ENCODE peak calls at places on chromosomes 3 and 15, in five cellular contexts. One of them, this sample, is unnamed.

GRCh38 chr15:71096676-71097075 is 18.6 kb upstream of the THSD4 start:
- DNase-seq in B cell: no peak
- DNase-seq in ELF-1: peak; percentile 46
- DNase-seq in stimulated activated CD4-positive, alpha-beta T cell treated with anti-CD3 and anti-CD28 coated beads, TNF-alpha, amount 100 ng/mL, for 4 hours: no peak
- DNase-seq in mesothelial cell of epicardium: no peak
- DNase-seq in this sample: no peak

GRCh38 chr3:194801378-194802124 is 115.9 kb downstream of the FAM43A start:
- DNase-seq in B cell: no peak
- DNase-seq in stimulated activated CD4-positive, alpha-beta T cell treated with anti-CD3 and anti-CD28 coated beads, TNF-alpha, amount 100 ng/mL, for 4 hours: no peak
- DNase-seq in mesothelial cell of epicardium: no peak
- DNase-seq in ELF-1: peak; percentile 15
- DNase-seq in this sample: no peak

GRCh38 chr3:156388469-156389150 is 166.3 kb downstream of the SSR3 start:
- DNase-seq in stimulated activated CD4-positive, alpha-beta T cell treated with anti-CD3 and anti-CD28 coated beads, TNF-alpha, amount 100 ng/mL, for 4 hours: no peak
- DNase-seq in B cell: no peak
- DNase-seq in ELF-1: no peak
- DNase-seq in mesothelial cell of epicardium: no peak
- DNase-seq in this sample: no peak

GRCh38 chr15:93239591-93239990 is 150.6 kb upstream of the RGMA start:
- DNase-seq in B cell: no peak
- DNase-seq in ELF-1: no peak
- DNase-seq in mesothelial cell of epicardium: no peak
- DNase-seq in stimulated activated CD4-positive, alpha-beta T cell treated with anti-CD3 and anti-CD28 coated beads, TNF-alpha, amount 100 ng/mL, for 4 hours: no peak
- DNase-seq in this sample: no peak

GRCh38 chr3:64361962-64362735 is 136.9 kb upstream of the PRICKLE2 start:
- DNase-seq in ELF-1: no peak
- DNase-seq in mesothelial cell of epicardium: no peak
- DNase-seq in B cell: no peak
- DNase-seq in stimulated activated CD4-positive, alpha-beta T cell treated with anti-CD3 and anti-CD28 coated beads, TNF-alpha, amount 100 ng/mL, for 4 hours: no peak
- DNase-seq in this sample: no peak

GRCh38 chr3:167876603-167877325 is 141.2 kb downstream of the SERPINI1 start:
- DNase-seq in B cell: no peak
- DNase-seq in mesothelial cell of epicardium: no peak
- DNase-seq in ELF-1: no peak
- DNase-seq in stimulated activated CD4-positive, alpha-beta T cell treated with anti-CD3 and anti-CD28 coated beads, TNF-alpha, amount 100 ng/mL, for 4 hours: no peak
- DNase-seq in this sample: no peak

GRCh38 chr3:154792828-154793227 is 287.3 kb upstream of the MME start:
- DNase-seq in ELF-1: no peak
- DNase-seq in B cell: no peak
- DNase-seq in mesothelial cell of epicardium: no peak
- DNase-seq in stimulated activated CD4-positive, alpha-beta T cell treated with anti-CD3 and anti-CD28 coated beads, TNF-alpha, amount 100 ng/mL, for 4 hours: no peak
- DNase-seq in this sample: no peak

GRCh38 chr15:62456011-62456920 is 291.2 kb upstream of the C2CD4B start:
- DNase-seq in stimulated activated CD4-positive, alpha-beta T cell treated with anti-CD3 and anti-CD28 coated beads, TNF-alpha, amount 100 ng/mL, for 4 hours: no peak
- DNase-seq in B cell: no peak
- DNase-seq in mesothelial cell of epicardium: no peak
- DNase-seq in ELF-1: peak; percentile 66
- DNase-seq in this sample: no peak

GRCh38 chr15:33311312-33311971 is 675 bp downstream of the RYR3 start:
- DNase-seq in B cell: no peak
- DNase-seq in stimulated activated CD4-positive, alpha-beta T cell treated with anti-CD3 and anti-CD28 coated beads, TNF-alpha, amount 100 ng/mL, for 4 hours: no peak
- DNase-seq in mesothelial cell of epicardium: no peak
- DNase-seq in ELF-1: peak; percentile 7
- DNase-seq in this sample: no peak

GRCh38 chr3:13851091-13851849 is 28.6 kb downstream of the WNT7A start:
- DNase-seq in ELF-1: peak; percentile 32
- DNase-seq in stimulated activated CD4-positive, alpha-beta T cell treated with anti-CD3 and anti-CD28 coated beads, TNF-alpha, amount 100 ng/mL, for 4 hours: no peak
- DNase-seq in mesothelial cell of epicardium: no peak
- DNase-seq in B cell: no peak
- DNase-seq in this sample: no peak

GRCh38 chr15:97301166-97301565 is 659.3 kb upstream of the ARRDC4 start:
- DNase-seq in ELF-1: peak; percentile 5
- DNase-seq in stimulated activated CD4-positive, alpha-beta T cell treated with anti-CD3 and anti-CD28 coated beads, TNF-alpha, amount 100 ng/mL, for 4 hours: no peak
- DNase-seq in mesothelial cell of epicardium: no peak
- DNase-seq in B cell: no peak
- DNase-seq in this sample: no peak

GRCh38 chr15:98668566-98669308 is 20.4 kb downstream of the IGF1R start:
- DNase-seq in ELF-1: no peak
- DNase-seq in mesothelial cell of epicardium: no peak
- DNase-seq in stimulated activated CD4-positive, alpha-beta T cell treated with anti-CD3 and anti-CD28 coated beads, TNF-alpha, amount 100 ng/mL, for 4 hours: peak; percentile 27
- DNase-seq in B cell: no peak
- DNase-seq in this sample: no peak

GRCh38 chr3:84965141-84965540 is 6.4 kb downstream of the CADM2 start:
- DNase-seq in B cell: no peak
- DNase-seq in stimulated activated CD4-positive, alpha-beta T cell treated with anti-CD3 and anti-CD28 coated beads, TNF-alpha, amount 100 ng/mL, for 4 hours: no peak
- DNase-seq in ELF-1: peak; percentile 20
- DNase-seq in mesothelial cell of epicardium: no peak
- DNase-seq in this sample: no peak

GRCh38 chr15:52790166-52790708 is at the start of gene ONECUT1:
- DNase-seq in stimulated activated CD4-positive, alpha-beta T cell treated with anti-CD3 and anti-CD28 coated beads, TNF-alpha, amount 100 ng/mL, for 4 hours: peak; percentile 18
- DNase-seq in mesothelial cell of epicardium: no peak
- DNase-seq in ELF-1: peak; percentile 80
- DNase-seq in B cell: peak; percentile 91
- DNase-seq in this sample: peak; percentile 52

GRCh38 chr15:41438206-41438605 is 21.3 kb downstream of the RTF1 start:
- DNase-seq in mesothelial cell of epicardium: no peak
- DNase-seq in B cell: no peak
- DNase-seq in stimulated activated CD4-positive, alpha-beta T cell treated with anti-CD3 and anti-CD28 coated beads, TNF-alpha, amount 100 ng/mL, for 4 hours: no peak
- DNase-seq in ELF-1: no peak
- DNase-seq in this sample: no peak

GRCh38 chr3:71956716-71957115 is 171.8 kb upstream of the PROK2 start:
- DNase-seq in B cell: no peak
- DNase-seq in ELF-1: peak; percentile 33
- DNase-seq in mesothelial cell of epicardium: no peak
- DNase-seq in stimulated activated CD4-positive, alpha-beta T cell treated with anti-CD3 and anti-CD28 coated beads, TNF-alpha, amount 100 ng/mL, for 4 hours: no peak
- DNase-seq in this sample: no peak

GRCh38 chr15:90839187-90840071 is 29.0 kb upstream of the FURIN start:
- DNase-seq in B cell: peak; percentile 75
- DNase-seq in mesothelial cell of epicardium: no peak
- DNase-seq in stimulated activated CD4-positive, alpha-beta T cell treated with anti-CD3 and anti-CD28 coated beads, TNF-alpha, amount 100 ng/mL, for 4 hours: no peak
- DNase-seq in ELF-1: peak; percentile 96
- DNase-seq in this sample: peak; percentile 14

GRCh38 chr3:149536429-149536828 is 61.9 kb downstream of the TM4SF4 start:
- DNase-seq in mesothelial cell of epicardium: peak; percentile 24
- DNase-seq in stimulated activated CD4-positive, alpha-beta T cell treated with anti-CD3 and anti-CD28 coated beads, TNF-alpha, amount 100 ng/mL, for 4 hours: no peak
- DNase-seq in ELF-1: peak; percentile 82
- DNase-seq in B cell: no peak
- DNase-seq in this sample: no peak

GRCh38 chr3:45154641-45155147 is 8.5 kb upstream of the CDCP1 start:
- DNase-seq in mesothelial cell of epicardium: no peak
- DNase-seq in ELF-1: no peak
- DNase-seq in stimulated activated CD4-positive, alpha-beta T cell treated with anti-CD3 and anti-CD28 coated beads, TNF-alpha, amount 100 ng/mL, for 4 hours: no peak
- DNase-seq in B cell: no peak
- DNase-seq in this sample: no peak

GRCh38 chr3:112032377-112032776 is 2.2 kb upstream of the TMPRSS7 start:
- DNase-seq in B cell: no peak
- DNase-seq in mesothelial cell of epicardium: no peak
- DNase-seq in stimulated activated CD4-positive, alpha-beta T cell treated with anti-CD3 and anti-CD28 coated beads, TNF-alpha, amount 100 ng/mL, for 4 hours: no peak
- DNase-seq in ELF-1: no peak
- DNase-seq in this sample: no peak

GRCh38 chr3:67706934-67707333 is 52.5 kb upstream of the SUCLG2 start:
- DNase-seq in B cell: no peak
- DNase-seq in ELF-1: no peak
- DNase-seq in stimulated activated CD4-positive, alpha-beta T cell treated with anti-CD3 and anti-CD28 coated beads, TNF-alpha, amount 100 ng/mL, for 4 hours: no peak
- DNase-seq in mesothelial cell of epicardium: no peak
- DNase-seq in this sample: no peak

GRCh38 chr3:17932372-17932771 is 189.9 kb upstream of the TBC1D5 start:
- DNase-seq in ELF-1: no peak
- DNase-seq in stimulated activated CD4-positive, alpha-beta T cell treated with anti-CD3 and anti-CD28 coated beads, TNF-alpha, amount 100 ng/mL, for 4 hours: no peak
- DNase-seq in mesothelial cell of epicardium: no peak
- DNase-seq in B cell: no peak
- DNase-seq in this sample: no peak

GRCh38 chr3:135163701-135164100 is 368.6 kb downstream of the EPHB1 start:
- DNase-seq in ELF-1: no peak
- DNase-seq in stimulated activated CD4-positive, alpha-beta T cell treated with anti-CD3 and anti-CD28 coated beads, TNF-alpha, amount 100 ng/mL, for 4 hours: no peak
- DNase-seq in B cell: no peak
- DNase-seq in mesothelial cell of epicardium: no peak
- DNase-seq in this sample: no peak

GRCh38 chr3:71510485-71510884 is 73.0 kb downstream of the FOXP1 start:
- DNase-seq in stimulated activated CD4-positive, alpha-beta T cell treated with anti-CD3 and anti-CD28 coated beads, TNF-alpha, amount 100 ng/mL, for 4 hours: no peak
- DNase-seq in B cell: no peak
- DNase-seq in ELF-1: no peak
- DNase-seq in mesothelial cell of epicardium: no peak
- DNase-seq in this sample: no peak

GRCh38 chr3:125125822-125126245 is 70.0 kb upstream of the HEG1 start:
- DNase-seq in stimulated activated CD4-positive, alpha-beta T cell treated with anti-CD3 and anti-CD28 coated beads, TNF-alpha, amount 100 ng/mL, for 4 hours: no peak
- DNase-seq in mesothelial cell of epicardium: no peak
- DNase-seq in B cell: no peak
- DNase-seq in ELF-1: peak; percentile 46
- DNase-seq in this sample: no peak

GRCh38 chr3:49602877-49603411 is 48.7 kb downstream of the BSN start:
- DNase-seq in mesothelial cell of epicardium: no peak
- DNase-seq in B cell: no peak
- DNase-seq in stimulated activated CD4-positive, alpha-beta T cell treated with anti-CD3 and anti-CD28 coated beads, TNF-alpha, amount 100 ng/mL, for 4 hours: peak; percentile 32
- DNase-seq in ELF-1: no peak
- DNase-seq in this sample: peak; percentile 28

This sample was measured in T-cell.